ENCODE peak calls at places on chromosomes 4 and X, in five cellular contexts. One of them, this sample, is unnamed.

GRCh38 chr4:125368684-125369083 is 53.9 kb downstream of the FAT4 start:
- DNase-seq in caudate nucleus: no peak
- DNase-seq in epithelial cell of prostate: no peak
- DNase-seq in activated T-cell treated with anti-CD3 and anti-CD28 coated beads, Interleukin-2, amount 50 U/mL, for 72 hours: no peak
- DNase-seq in cardiac fibroblast: peak
- DNase-seq in this sample: peak

GRCh38 chrX:71144651-71145050 is at the start of gene NLGN3:
- DNase-seq in cardiac fibroblast: no peak
- DNase-seq in epithelial cell of prostate: no peak
- DNase-seq in caudate nucleus: peak
- DNase-seq in activated T-cell treated with anti-CD3 and anti-CD28 coated beads, Interleukin-2, amount 50 U/mL, for 72 hours: no peak
- DNase-seq in this sample: no peak

GRCh38 chrX:8913665-8914409 is 112.7 kb upstream of the FAM9A start:
- DNase-seq in epithelial cell of prostate: no peak
- DNase-seq in activated T-cell treated with anti-CD3 and anti-CD28 coated beads, Interleukin-2, amount 50 U/mL, for 72 hours: no peak
- DNase-seq in caudate nucleus: no peak
- DNase-seq in cardiac fibroblast: peak
- DNase-seq in this sample: peak

GRCh38 chr4:76016383-76016782 is 6.9 kb downstream of the CXCL10 start:
- DNase-seq in caudate nucleus: no peak
- DNase-seq in cardiac fibroblast: no peak
- DNase-seq in epithelial cell of prostate: peak
- DNase-seq in activated T-cell treated with anti-CD3 and anti-CD28 coated beads, Interleukin-2, amount 50 U/mL, for 72 hours: peak
- DNase-seq in this sample: no peak

GRCh38 chrX:13824746-13825145 is 7.9 kb upstream of the GPM6B start:
- DNase-seq in cardiac fibroblast: no peak
- DNase-seq in activated T-cell treated with anti-CD3 and anti-CD28 coated beads, Interleukin-2, amount 50 U/mL, for 72 hours: no peak
- DNase-seq in caudate nucleus: no peak
- DNase-seq in epithelial cell of prostate: no peak
- DNase-seq in this sample: no peak

GRCh38 chrX:66602381-66602938 is 36.4 kb downstream of the EDA2R start:
- DNase-seq in cardiac fibroblast: no peak
- DNase-seq in caudate nucleus: peak
- DNase-seq in activated T-cell treated with anti-CD3 and anti-CD28 coated beads, Interleukin-2, amount 50 U/mL, for 72 hours: no peak
- DNase-seq in epithelial cell of prostate: no peak
- DNase-seq in this sample: no peak

GRCh38 chr4:11881364-11881763 is 452.7 kb upstream of the HS3ST1 start:
- DNase-seq in activated T-cell treated with anti-CD3 and anti-CD28 coated beads, Interleukin-2, amount 50 U/mL, for 72 hours: no peak
- DNase-seq in cardiac fibroblast: no peak
- DNase-seq in caudate nucleus: no peak
- DNase-seq in epithelial cell of prostate: no peak
- DNase-seq in this sample: no peak

GRCh38 chrX:292900-293897 is 12.0 kb downstream of the PLCXD1 start:
- DNase-seq in epithelial cell of prostate: no peak
- DNase-seq in cardiac fibroblast: no peak
- DNase-seq in activated T-cell treated with anti-CD3 and anti-CD28 coated beads, Interleukin-2, amount 50 U/mL, for 72 hours: no peak
- DNase-seq in caudate nucleus: no peak
- DNase-seq in this sample: no peak

GRCh38 chr4:142598132-142598531 is 248.0 kb downstream of the INPP4B start:
- DNase-seq in caudate nucleus: no peak
- DNase-seq in activated T-cell treated with anti-CD3 and anti-CD28 coated beads, Interleukin-2, amount 50 U/mL, for 72 hours: no peak
- DNase-seq in epithelial cell of prostate: no peak
- DNase-seq in cardiac fibroblast: no peak
- DNase-seq in this sample: no peak

GRCh38 chrX:99077099-99077498 is 1333.0 kb downstream of the PCDH19 start:
- DNase-seq in caudate nucleus: no peak
- DNase-seq in epithelial cell of prostate: no peak
- DNase-seq in cardiac fibroblast: no peak
- DNase-seq in activated T-cell treated with anti-CD3 and anti-CD28 coated beads, Interleukin-2, amount 50 U/mL, for 72 hours: no peak
- DNase-seq in this sample: no peak

GRCh38 chr4:82432596-82432995 is 2.2 kb downstream of the ENOPH1 start:
- DNase-seq in cardiac fibroblast: no peak
- DNase-seq in caudate nucleus: no peak
- DNase-seq in activated T-cell treated with anti-CD3 and anti-CD28 coated beads, Interleukin-2, amount 50 U/mL, for 72 hours: no peak
- DNase-seq in epithelial cell of prostate: no peak
- DNase-seq in this sample: no peak

GRCh38 chr4:48269861-48270515 is 350 bp upstream of the TEC start:
- DNase-seq in caudate nucleus: peak
- DNase-seq in epithelial cell of prostate: no peak
- DNase-seq in activated T-cell treated with anti-CD3 and anti-CD28 coated beads, Interleukin-2, amount 50 U/mL, for 72 hours: peak
- DNase-seq in cardiac fibroblast: peak
- DNase-seq in this sample: no peak

GRCh38 chrX:48802089-48802812 is 384 bp downstream of the HDAC6 start:
- DNase-seq in cardiac fibroblast: peak
- DNase-seq in caudate nucleus: no peak
- DNase-seq in epithelial cell of prostate: peak
- DNase-seq in activated T-cell treated with anti-CD3 and anti-CD28 coated beads, Interleukin-2, amount 50 U/mL, for 72 hours: peak
- DNase-seq in this sample: peak

GRCh38 chr4:23614284-23614892 is 275.5 kb downstream of the PPARGC1A start:
- DNase-seq in caudate nucleus: no peak
- DNase-seq in activated T-cell treated with anti-CD3 and anti-CD28 coated beads, Interleukin-2, amount 50 U/mL, for 72 hours: no peak
- DNase-seq in cardiac fibroblast: peak
- DNase-seq in epithelial cell of prostate: peak
- DNase-seq in this sample: no peak

GRCh38 chr4:160362478-160362877 is 1259.6 kb downstream of the RAPGEF2 start:
- DNase-seq in activated T-cell treated with anti-CD3 and anti-CD28 coated beads, Interleukin-2, amount 50 U/mL, for 72 hours: no peak
- DNase-seq in caudate nucleus: no peak
- DNase-seq in epithelial cell of prostate: no peak
- DNase-seq in cardiac fibroblast: no peak
- DNase-seq in this sample: no peak

GRCh38 chrX:120452131-120452530 is 17.0 kb downstream of the LAMP2 start:
- DNase-seq in cardiac fibroblast: peak
- DNase-seq in activated T-cell treated with anti-CD3 and anti-CD28 coated beads, Interleukin-2, amount 50 U/mL, for 72 hours: no peak
- DNase-seq in caudate nucleus: no peak
- DNase-seq in epithelial cell of prostate: no peak
- DNase-seq in this sample: no peak

GRCh38 chr4:26131711-26132110 is 189.1 kb upstream of the RBPJ start:
- DNase-seq in epithelial cell of prostate: no peak
- DNase-seq in cardiac fibroblast: no peak
- DNase-seq in activated T-cell treated with anti-CD3 and anti-CD28 coated beads, Interleukin-2, amount 50 U/mL, for 72 hours: peak
- DNase-seq in caudate nucleus: no peak
- DNase-seq in this sample: no peak

GRCh38 chr4:7155611-7156071 is 36.7 kb upstream of the SORCS2 start:
- DNase-seq in activated T-cell treated with anti-CD3 and anti-CD28 coated beads, Interleukin-2, amount 50 U/mL, for 72 hours: no peak
- DNase-seq in epithelial cell of prostate: peak
- DNase-seq in cardiac fibroblast: peak
- DNase-seq in caudate nucleus: no peak
- DNase-seq in this sample: no peak

GRCh38 chr4:19005211-19005610 is 983.7 kb upstream of the LCORL start:
- DNase-seq in activated T-cell treated with anti-CD3 and anti-CD28 coated beads, Interleukin-2, amount 50 U/mL, for 72 hours: no peak
- DNase-seq in cardiac fibroblast: peak
- DNase-seq in epithelial cell of prostate: no peak
- DNase-seq in caudate nucleus: no peak
- DNase-seq in this sample: no peak

GRCh38 chrX:43805579-43805978 is 76.7 kb downstream of the MAOB start:
- DNase-seq in caudate nucleus: no peak
- DNase-seq in cardiac fibroblast: peak
- DNase-seq in activated T-cell treated with anti-CD3 and anti-CD28 coated beads, Interleukin-2, amount 50 U/mL, for 72 hours: no peak
- DNase-seq in epithelial cell of prostate: no peak
- DNase-seq in this sample: no peak

GRCh38 chr4:102600689-102601088 is 99.5 kb downstream of the NFKB1 start:
- DNase-seq in epithelial cell of prostate: no peak
- DNase-seq in activated T-cell treated with anti-CD3 and anti-CD28 coated beads, Interleukin-2, amount 50 U/mL, for 72 hours: no peak
- DNase-seq in cardiac fibroblast: no peak
- DNase-seq in caudate nucleus: no peak
- DNase-seq in this sample: no peak

GRCh38 chr4:141480950-141481349 is 155.4 kb upstream of the IL15 start:
- DNase-seq in cardiac fibroblast: no peak
- DNase-seq in epithelial cell of prostate: no peak
- DNase-seq in caudate nucleus: no peak
- DNase-seq in activated T-cell treated with anti-CD3 and anti-CD28 coated beads, Interleukin-2, amount 50 U/mL, for 72 hours: no peak
- DNase-seq in this sample: no peak

GRCh38 chr4:85368240-85368639 is 106.7 kb upstream of the ARHGAP24 start:
- DNase-seq in cardiac fibroblast: no peak
- DNase-seq in caudate nucleus: no peak
- DNase-seq in activated T-cell treated with anti-CD3 and anti-CD28 coated beads, Interleukin-2, amount 50 U/mL, for 72 hours: no peak
- DNase-seq in epithelial cell of prostate: no peak
- DNase-seq in this sample: no peak

GRCh38 chr4:48949518-48950207 is 36.4 kb upstream of the CWH43 start:
- DNase-seq in activated T-cell treated with anti-CD3 and anti-CD28 coated beads, Interleukin-2, amount 50 U/mL, for 72 hours: no peak
- DNase-seq in epithelial cell of prostate: peak
- DNase-seq in cardiac fibroblast: peak
- DNase-seq in caudate nucleus: no peak
- DNase-seq in this sample: no peak

GRCh38 chr4:109209647-109210046 is 92.8 kb downstream of the COL25A1 start:
- DNase-seq in caudate nucleus: no peak
- DNase-seq in cardiac fibroblast: no peak
- DNase-seq in activated T-cell treated with anti-CD3 and anti-CD28 coated beads, Interleukin-2, amount 50 U/mL, for 72 hours: no peak
- DNase-seq in epithelial cell of prostate: no peak
- DNase-seq in this sample: no peak

GRCh38 chr4:125116431-125116830 is 198.3 kb upstream of the FAT4 start:
- DNase-seq in epithelial cell of prostate: no peak
- DNase-seq in activated T-cell treated with anti-CD3 and anti-CD28 coated beads, Interleukin-2, amount 50 U/mL, for 72 hours: no peak
- DNase-seq in cardiac fibroblast: no peak
- DNase-seq in caudate nucleus: no peak
- DNase-seq in this sample: no peak

GRCh38 chrX:151896734-151897474 is 15.8 kb upstream of the MAGEA4 start:
- DNase-seq in cardiac fibroblast: peak
- DNase-seq in caudate nucleus: no peak
- DNase-seq in activated T-cell treated with anti-CD3 and anti-CD28 coated beads, Interleukin-2, amount 50 U/mL, for 72 hours: no peak
- DNase-seq in epithelial cell of prostate: no peak
- DNase-seq in this sample: peak

GRCh38 chrX:40154853-40155616 is 57.3 kb upstream of the BCOR start:
- DNase-seq in activated T-cell treated with anti-CD3 and anti-CD28 coated beads, Interleukin-2, amount 50 U/mL, for 72 hours: no peak
- DNase-seq in cardiac fibroblast: peak
- DNase-seq in caudate nucleus: no peak
- DNase-seq in epithelial cell of prostate: no peak
- DNase-seq in this sample: no peak

GRCh38 chr4:82097504-82097903 is 276.3 kb downstream of the HNRNPD start:
- DNase-seq in cardiac fibroblast: no peak
- DNase-seq in caudate nucleus: no peak
- DNase-seq in activated T-cell treated with anti-CD3 and anti-CD28 coated beads, Interleukin-2, amount 50 U/mL, for 72 hours: no peak
- DNase-seq in epithelial cell of prostate: no peak
- DNase-seq in this sample: no peak

GRCh38 chr4:37978509-37978908 is 18.3 kb downstream of the PTTG2 start:
- DNase-seq in caudate nucleus: no peak
- DNase-seq in activated T-cell treated with anti-CD3 and anti-CD28 coated beads, Interleukin-2, amount 50 U/mL, for 72 hours: no peak
- DNase-seq in epithelial cell of prostate: no peak
- DNase-seq in cardiac fibroblast: no peak
- DNase-seq in this sample: no peak

GRCh38 chr4:52824603-52825310 is 37.4 kb upstream of the RASL11B start:
- DNase-seq in activated T-cell treated with anti-CD3 and anti-CD28 coated beads, Interleukin-2, amount 50 U/mL, for 72 hours: no peak
- DNase-seq in caudate nucleus: no peak
- DNase-seq in epithelial cell of prostate: no peak
- DNase-seq in cardiac fibroblast: peak
- DNase-seq in this sample: no peak

GRCh38 chr4:71630783-71631182 is 153.1 kb downstream of the GC start:
- DNase-seq in caudate nucleus: no peak
- DNase-seq in cardiac fibroblast: no peak
- DNase-seq in activated T-cell treated with anti-CD3 and anti-CD28 coated beads, Interleukin-2, amount 50 U/mL, for 72 hours: no peak
- DNase-seq in epithelial cell of prostate: no peak
- DNase-seq in this sample: no peak

GRCh38 chrX:78708171-78708570 is 39.3 kb upstream of the LPAR4 start:
- DNase-seq in caudate nucleus: no peak
- DNase-seq in cardiac fibroblast: peak
- DNase-seq in epithelial cell of prostate: no peak
- DNase-seq in activated T-cell treated with anti-CD3 and anti-CD28 coated beads, Interleukin-2, amount 50 U/mL, for 72 hours: no peak
- DNase-seq in this sample: no peak

This sample was measured in AG04449.